ENCODE peak calls at places on chromosomes 3 and 15, in five cellular contexts. H is ovary, F is RWPE1, A is astrocyte of the cerebellum, O is mesothelial cell of epicardium. Y is an unnamed sample.

GRCh38 chr3:158465074-158465473 is 105.9 kb upstream of the MLF1 start:
- DNase-seq in H (no peak), F (no peak), A (no peak), O (no peak), Y (no peak)

GRCh38 chr3:150911780-150912179 is 6.5 kb upstream of the MINDY4B start:
- DNase-seq in H (no peak), F (no peak), A (no peak), O (no peak), Y (no peak)

GRCh38 chr3:159856496-159857098 is 132.0 kb upstream of the IL12A start:
- DNase-seq in H (no peak), F (no peak), A (no peak), O (no peak), Y (no peak)

GRCh38 chr3:173796865-173797264 is 399.3 kb downstream of the NLGN1 start:
- DNase-seq in H (no peak), F (no peak), A (no peak), O (no peak), Y (no peak)

GRCh38 chr15:101025116-101025885 is 106.1 kb downstream of the LRRK1 start:
- DNase-seq in H (no peak), F (no peak), A (no peak), O (no peak), Y (no peak)

GRCh38 chr3:81339040-81339845 is 422.2 kb downstream of the GBE1 start:
- DNase-seq in H (no peak), F (peak; percentile 3), A (no peak), O (no peak), Y (no peak)

GRCh38 chr3:73291541-73291940 is 230.1 kb downstream of the EBLN2 start:
- DNase-seq in H (no peak), F (no peak), A (no peak), O (no peak), Y (no peak)

GRCh38 chr15:101455291-101455916 is 34.1 kb downstream of the PCSK6 start:
- DNase-seq in H (no peak), F (no peak), A (no peak), O (no peak), Y (no peak)

GRCh38 chr15:91515188-91515754 is 338.2 kb upstream of the SLCO3A1 start:
- DNase-seq in H (peak; percentile 11), F (peak; percentile 83), A (peak; percentile 63), O (no peak), Y (no peak)

GRCh38 chr3:24683511-24684384 is 189.1 kb upstream of the THRB start:
- DNase-seq in H (no peak), F (peak; percentile 34), A (peak; percentile 47), O (no peak), Y (no peak)

GRCh38 chr3:170839518-170840100 is 30.4 kb downstream of the RPL22L1 start:
- DNase-seq in H (no peak), F (no peak), A (no peak), O (no peak), Y (no peak)

GRCh38 chr3:48543271-48543866 is 13.2 kb downstream of the PFKFB4 start:
- DNase-seq in H (no peak), F (no peak), A (no peak), O (no peak), Y (no peak)

GRCh38 chr15:89864958-89865739 is 28.6 kb downstream of the AP3S2 start:
- DNase-seq in H (no peak), F (no peak), A (no peak), O (no peak), Y (no peak)

GRCh38 chr15:41870689-41871081 is 23.2 kb downstream of the SPTBN5 start:
- DNase-seq in H (no peak), F (peak; percentile 79), A (peak; percentile 18), O (no peak), Y (no peak)

GRCh38 chr3:100316656-100317069 is 17.9 kb upstream of the NIT2 start:
- DNase-seq in H (peak; percentile 40), F (peak; percentile 45), A (peak; percentile 53), O (no peak), Y (no peak)

GRCh38 chr3:134892317-134892716 is 97.3 kb downstream of the EPHB1 start:
- DNase-seq in H (no peak), F (no peak), A (no peak), O (no peak), Y (no peak)

GRCh38 chr3:197372076-197372661 is 73.8 kb upstream of the DLG1 start:
- DNase-seq in H (peak; percentile 5), F (peak; percentile 87), A (peak; percentile 83), O (peak; percentile 42), Y (no peak)

GRCh38 chr3:196868297-196868661 is 559 bp downstream of the SENP5 start:
- DNase-seq in H (no peak), F (peak; percentile 18), A (no peak), O (peak; percentile 62), Y (no peak)

GRCh38 chr3:20256144-20256543 is 70.1 kb upstream of the SGO1 start:
- DNase-seq in H (no peak), F (no peak), A (peak; percentile 9), O (no peak), Y (no peak)

GRCh38 chr3:21463319-21463718 is 287.7 kb downstream of the ZNF385D start:
- DNase-seq in H (no peak), F (no peak), A (no peak), O (no peak), Y (no peak)

GRCh38 chr3:184448321-184449160 is 68.7 kb downstream of the CHRD start:
- DNase-seq in H (no peak), F (peak; percentile 77), A (peak; percentile 95), O (no peak), Y (no peak)

GRCh38 chr15:41848595-41848994 is 9.9 kb downstream of the PLA2G4B start:
- DNase-seq in H (no peak), F (no peak), A (no peak), O (no peak), Y (no peak)

GRCh38 chr15:51754267-51754666 is 2.9 kb downstream of the TMOD2 start:
- DNase-seq in H (no peak), F (no peak), A (no peak), O (no peak), Y (no peak)

GRCh38 chr15:42503822-42504221 is 8.4 kb downstream of the SNAP23 start:
- DNase-seq in H (no peak), F (no peak), A (no peak), O (no peak), Y (no peak)

GRCh38 chr3:123483146-123483545 is 34.3 kb upstream of the ADCY5 start:
- DNase-seq in H (no peak), F (no peak), A (no peak), O (no peak), Y (no peak)

GRCh38 chr3:103794656-103795055 is 1359.8 kb downstream of the ZPLD1 start:
- DNase-seq in H (no peak), F (no peak), A (no peak), O (no peak), Y (no peak)

GRCh38 chr3:125115640-125116039 is 59.8 kb upstream of the HEG1 start:
- DNase-seq in H (peak; percentile 36), F (no peak), A (no peak), O (no peak), Y (no peak)

GRCh38 chr15:87155771-87156170 is 1076.1 kb downstream of the AGBL1 start:
- DNase-seq in H (no peak), F (no peak), A (no peak), O (no peak), Y (no peak)

GRCh38 chr3:42763023-42763422 is 10.0 kb downstream of the CCDC13 start:
- DNase-seq in H (no peak), F (no peak), A (no peak), O (peak; percentile 31), Y (no peak)

GRCh38 chr3:177388209-177388608 is 190.9 kb upstream of the TBL1XR1 start:
- DNase-seq in H (no peak), F (no peak), A (no peak), O (no peak), Y (no peak)

GRCh38 chr3:50120364-50121095 is 31.8 kb downstream of the RBM5 start:
- DNase-seq in H (no peak), F (no peak), A (no peak), O (no peak), Y (no peak)

GRCh38 chr3:149233323-149233722 is 11.7 kb upstream of the CP start:
- DNase-seq in H (no peak), F (no peak), A (no peak), O (no peak), Y (no peak)

GRCh38 chr3:80696280-80696679 is 928.5 kb upstream of the ROBO1 start:
- DNase-seq in H (no peak), F (peak; percentile 1), A (no peak), O (no peak), Y (no peak)

GRCh38 chr3:182389041-182389815 is 404.1 kb upstream of the ATP11B start:
- DNase-seq in H (no peak), F (peak; percentile 85), A (peak; percentile 38), O (no peak), Y (no peak)

GRCh38 chr15:27958911-27959598 is 140.1 kb downstream of the OCA2 start:
- DNase-seq in H (no peak), F (no peak), A (no peak), O (no peak), Y (no peak)

GRCh38 chr3:155303540-155303939 is 10.1 kb upstream of the STRIT1 start:
- DNase-seq in H (no peak), F (no peak), A (no peak), O (no peak), Y (no peak)

DNA sequence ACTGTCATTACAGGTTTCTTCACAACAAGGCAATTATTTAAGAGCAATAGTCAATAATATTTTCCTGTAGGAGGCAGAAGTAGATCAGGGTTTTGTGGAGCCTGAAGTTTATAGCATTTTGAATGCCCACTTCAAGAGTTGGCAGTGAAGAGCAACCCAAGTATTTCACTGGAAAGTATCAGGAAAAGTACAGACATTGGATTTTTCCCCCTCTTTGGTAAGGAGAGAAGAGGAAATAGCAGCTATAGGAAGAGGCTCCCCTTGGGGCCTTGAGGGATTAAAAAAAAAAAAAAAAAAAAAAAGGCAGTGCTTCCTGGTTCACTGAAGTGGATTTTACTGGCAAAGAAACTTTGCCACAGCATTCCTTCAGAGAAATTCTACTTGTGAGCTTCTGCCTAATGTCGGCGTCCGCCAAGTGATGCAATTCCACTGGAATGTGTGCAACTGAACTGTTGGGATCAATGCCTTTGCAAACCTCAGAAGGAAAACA is 5.7 kb upstream of the CNTN6 start:
- DNase-seq in H (peak; percentile 6), F (peak; percentile 0), A (peak; percentile 96), O (peak; percentile 50), Y (no peak)
- TF ChIP-seq CTCF in H (no peak), F (no peak), A (peak; percentile 43), O (no peak), Y (no peak)

GRCh38 chr3:117059054-117059989 is 349.7 kb downstream of the TUSC7 start:
- DNase-seq in H (no peak), F (no peak), A (no peak), O (no peak), Y (no peak)
- TF ChIP-seq CTCF in H (no peak), F (peak; percentile 45), A (peak; percentile 31), O (peak; percentile 86), Y (no peak)

GRCh38 chr15:58852347-58852746 is 81.1 kb downstream of the SLTM start:
- DNase-seq in H (no peak), F (no peak), A (no peak), O (no peak), Y (no peak)
- TF ChIP-seq CTCF in H (no peak), F (no peak), A (no peak), O (no peak), Y (no peak)

GRCh38 chr3:17687585-17687984 is 54.8 kb downstream of the TBC1D5 start:
- DNase-seq in H (no peak), F (no peak), A (no peak), O (no peak), Y (no peak)

GRCh38 chr3:17686613-17687012 is 55.8 kb downstream of the TBC1D5 start:
- DNase-seq in H (no peak), F (no peak), A (no peak), O (no peak), Y (no peak)
- TF ChIP-seq CTCF in H (no peak), F (no peak), A (no peak), O (no peak), Y (no peak)